ENCODE peak calls at places on chromosomes 6 and 20, in nine cellular contexts. One of them, this sample, is unnamed.

GRCh38 chr20:36542019-36542488 is 735 bp downstream of the MYL9 start:
- DNase-seq in AG04450: no peak
- DNase-seq in left lung: no peak
- DNase-seq in fibroblast of mammary gland: peak
- DNase-seq in tibial artery: peak
- DNase-seq in psoas muscle: peak
- DNase-seq in lower lobe of right lung: no peak
- DNase-seq in heart right ventricle: peak
- DNase-seq in fibroblast of lung: peak
- DNase-seq in this sample: peak

GRCh38 chr20:45174434-45175364 is at the start of gene PI3:
- DNase-seq in AG04450: no peak
- DNase-seq in left lung: peak
- DNase-seq in fibroblast of mammary gland: peak
- DNase-seq in tibial artery: no peak
- DNase-seq in psoas muscle: no peak
- DNase-seq in lower lobe of right lung: peak
- DNase-seq in heart right ventricle: no peak
- DNase-seq in fibroblast of lung: peak
- DNase-seq in this sample: no peak

GRCh38 chr20:59925894-59926293 is 7.5 kb downstream of the SYCP2 start:
- DNase-seq in AG04450: no peak
- DNase-seq in left lung: no peak
- DNase-seq in fibroblast of mammary gland: no peak
- DNase-seq in tibial artery: no peak
- DNase-seq in psoas muscle: no peak
- DNase-seq in lower lobe of right lung: no peak
- DNase-seq in heart right ventricle: no peak
- DNase-seq in fibroblast of lung: no peak
- DNase-seq in this sample: no peak

GRCh38 chr20:40673442-40673841 is 15.6 kb downstream of the MAFB start:
- DNase-seq in AG04450: no peak
- DNase-seq in left lung: no peak
- DNase-seq in fibroblast of mammary gland: no peak
- DNase-seq in tibial artery: no peak
- DNase-seq in psoas muscle: no peak
- DNase-seq in lower lobe of right lung: no peak
- DNase-seq in heart right ventricle: no peak
- DNase-seq in fibroblast of lung: no peak
- DNase-seq in this sample: no peak

GRCh38 chr6:29651413-29652197 is 5.3 kb upstream of the MOG start:
- DNase-seq in AG04450: no peak
- DNase-seq in left lung: no peak
- DNase-seq in fibroblast of mammary gland: peak
- DNase-seq in tibial artery: no peak
- DNase-seq in psoas muscle: no peak
- DNase-seq in lower lobe of right lung: no peak
- DNase-seq in heart right ventricle: no peak
- DNase-seq in fibroblast of lung: peak
- DNase-seq in this sample: no peak

GRCh38 chr20:43492101-43492500 is 15.4 kb upstream of the L3MBTL1 start:
- DNase-seq in AG04450: no peak
- DNase-seq in left lung: no peak
- DNase-seq in fibroblast of mammary gland: no peak
- DNase-seq in tibial artery: no peak
- DNase-seq in psoas muscle: no peak
- DNase-seq in lower lobe of right lung: no peak
- DNase-seq in heart right ventricle: no peak
- DNase-seq in fibroblast of lung: peak
- DNase-seq in this sample: no peak

GRCh38 chr6:83985308-83985713 is 48.3 kb upstream of the MRAP2 start:
- DNase-seq in AG04450: no peak
- DNase-seq in left lung: no peak
- DNase-seq in fibroblast of mammary gland: no peak
- DNase-seq in tibial artery: no peak
- DNase-seq in psoas muscle: no peak
- DNase-seq in lower lobe of right lung: no peak
- DNase-seq in heart right ventricle: no peak
- DNase-seq in fibroblast of lung: no peak
- DNase-seq in this sample: no peak

GRCh38 chr20:46010491-46011405 is 2.0 kb downstream of the MMP9 start:
- DNase-seq in AG04450: no peak
- DNase-seq in left lung: peak
- DNase-seq in fibroblast of mammary gland: no peak
- DNase-seq in tibial artery: no peak
- DNase-seq in psoas muscle: no peak
- DNase-seq in lower lobe of right lung: peak
- DNase-seq in heart right ventricle: no peak
- DNase-seq in fibroblast of lung: no peak
- DNase-seq in this sample: no peak

GRCh38 chr20:33694666-33695065 is 8.5 kb upstream of the E2F1 start:
- DNase-seq in AG04450: no peak
- DNase-seq in left lung: peak
- DNase-seq in fibroblast of mammary gland: no peak
- DNase-seq in tibial artery: no peak
- DNase-seq in psoas muscle: no peak
- DNase-seq in lower lobe of right lung: no peak
- DNase-seq in heart right ventricle: no peak
- DNase-seq in fibroblast of lung: no peak
- DNase-seq in this sample: no peak

GRCh38 chr20:17676942-17677341 is 5.1 kb downstream of the RRBP1 start:
- DNase-seq in AG04450: no peak
- DNase-seq in left lung: no peak
- DNase-seq in fibroblast of mammary gland: peak
- DNase-seq in tibial artery: no peak
- DNase-seq in psoas muscle: no peak
- DNase-seq in lower lobe of right lung: no peak
- DNase-seq in heart right ventricle: no peak
- DNase-seq in fibroblast of lung: no peak
- DNase-seq in this sample: no peak

GRCh38 chr20:46013826-46014516 is 5.3 kb downstream of the MMP9 start:
- DNase-seq in AG04450: no peak
- DNase-seq in left lung: peak
- DNase-seq in fibroblast of mammary gland: peak
- DNase-seq in tibial artery: no peak
- DNase-seq in psoas muscle: no peak
- DNase-seq in lower lobe of right lung: peak
- DNase-seq in heart right ventricle: no peak
- DNase-seq in fibroblast of lung: no peak
- DNase-seq in this sample: peak

GRCh38 chr6:46735720-46736031 is 501 bp upstream of the PLA2G7 start:
- DNase-seq in AG04450: no peak
- DNase-seq in left lung: no peak
- DNase-seq in fibroblast of mammary gland: no peak
- DNase-seq in tibial artery: no peak
- DNase-seq in psoas muscle: no peak
- DNase-seq in lower lobe of right lung: no peak
- DNase-seq in heart right ventricle: no peak
- DNase-seq in fibroblast of lung: no peak
- DNase-seq in this sample: no peak
- H3K4me3 ChIP-seq in AG04450: no peak
- H3K4me3 ChIP-seq in left lung: peak
- H3K4me3 ChIP-seq in fibroblast of mammary gland: peak
- H3K4me3 ChIP-seq in tibial artery: peak
- H3K4me3 ChIP-seq in psoas muscle: peak
- H3K4me3 ChIP-seq in lower lobe of right lung: peak
- H3K4me3 ChIP-seq in heart right ventricle: peak
- H3K4me3 ChIP-seq in fibroblast of lung: no peak
- H3K4me3 ChIP-seq in this sample: no peak

GRCh38 chr6:51398793-51399192 is 580.1 kb downstream of the TFAP2B start:
- DNase-seq in AG04450: no peak
- DNase-seq in left lung: no peak
- DNase-seq in fibroblast of mammary gland: no peak
- DNase-seq in tibial artery: no peak
- DNase-seq in psoas muscle: no peak
- DNase-seq in lower lobe of right lung: no peak
- DNase-seq in heart right ventricle: no peak
- DNase-seq in fibroblast of lung: no peak
- DNase-seq in this sample: no peak
- TF ChIP-seq CTCF in AG04450: no peak
- TF ChIP-seq CTCF in left lung: no peak
- TF ChIP-seq CTCF in fibroblast of mammary gland: no peak
- TF ChIP-seq CTCF in tibial artery: no peak
- TF ChIP-seq CTCF in psoas muscle: no peak
- TF ChIP-seq CTCF in lower lobe of right lung: no peak
- TF ChIP-seq CTCF in heart right ventricle: no peak
- TF ChIP-seq CTCF in fibroblast of lung: no peak
- TF ChIP-seq CTCF in this sample: no peak

GRCh38 chr6:25051083-25051482 is 115.3 kb upstream of the RIPOR2 start:
- DNase-seq in AG04450: no peak
- DNase-seq in left lung: no peak
- DNase-seq in fibroblast of mammary gland: no peak
- DNase-seq in tibial artery: no peak
- DNase-seq in psoas muscle: no peak
- DNase-seq in lower lobe of right lung: no peak
- DNase-seq in heart right ventricle: no peak
- DNase-seq in fibroblast of lung: no peak
- DNase-seq in this sample: no peak
- H3K4me3 ChIP-seq in AG04450: no peak
- H3K4me3 ChIP-seq in left lung: no peak
- H3K4me3 ChIP-seq in fibroblast of mammary gland: no peak
- H3K4me3 ChIP-seq in tibial artery: no peak
- H3K4me3 ChIP-seq in psoas muscle: no peak
- H3K4me3 ChIP-seq in lower lobe of right lung: no peak
- H3K4me3 ChIP-seq in heart right ventricle: no peak
- H3K4me3 ChIP-seq in fibroblast of lung: no peak
- H3K4me3 ChIP-seq in this sample: no peak

DNA sequence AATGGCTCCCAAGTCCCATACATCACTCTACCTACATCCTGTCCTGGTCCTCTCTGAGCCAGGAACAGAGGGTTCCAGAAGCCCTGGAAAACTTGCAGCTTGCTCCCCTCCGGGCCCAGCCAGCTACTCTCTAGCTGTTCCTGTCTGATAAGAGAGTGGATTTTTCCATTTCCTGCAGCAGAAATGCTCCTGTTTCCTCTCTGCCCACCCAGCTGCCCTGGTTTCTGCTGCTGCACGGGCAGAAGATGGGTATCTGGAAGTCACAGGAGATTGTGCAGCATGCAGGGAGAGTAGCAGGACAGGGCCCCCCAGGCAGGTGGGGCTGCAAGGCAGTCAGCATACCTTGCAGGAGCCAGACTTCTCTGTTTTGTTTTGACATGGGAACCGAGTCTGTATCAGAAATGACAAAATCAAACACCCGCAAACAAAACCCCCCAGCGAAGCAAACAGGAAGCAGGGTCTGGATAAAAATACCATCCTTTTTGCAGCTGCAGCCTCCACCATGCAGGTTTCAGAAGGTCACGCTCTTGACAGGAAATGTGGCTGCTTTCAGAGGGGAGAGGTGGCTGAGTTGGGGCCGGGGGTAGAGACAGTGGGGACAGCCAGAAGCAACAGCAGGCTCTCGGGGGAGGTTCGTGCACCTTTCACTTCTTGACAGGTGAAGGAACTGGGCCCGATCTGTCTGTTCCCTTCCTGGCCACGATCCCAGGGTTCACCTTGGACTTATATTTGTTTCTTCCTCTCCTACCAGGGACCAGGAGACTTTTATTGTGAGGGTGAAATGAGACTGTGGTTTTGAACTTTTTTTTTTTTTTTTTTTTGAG is 50.8 kb upstream of the FAM83D start:
- DNase-seq in AG04450: no peak
- DNase-seq in left lung: no peak
- DNase-seq in fibroblast of mammary gland: no peak
- DNase-seq in tibial artery: no peak
- DNase-seq in psoas muscle: no peak
- DNase-seq in lower lobe of right lung: no peak
- DNase-seq in heart right ventricle: peak
- DNase-seq in fibroblast of lung: no peak
- DNase-seq in this sample: peak
- TF ChIP-seq CTCF in AG04450: no peak
- TF ChIP-seq CTCF in left lung: no peak
- TF ChIP-seq CTCF in fibroblast of mammary gland: no peak
- TF ChIP-seq CTCF in tibial artery: no peak
- TF ChIP-seq CTCF in psoas muscle: no peak
- TF ChIP-seq CTCF in lower lobe of right lung: no peak
- TF ChIP-seq CTCF in heart right ventricle: no peak
- TF ChIP-seq CTCF in fibroblast of lung: no peak
- TF ChIP-seq CTCF in this sample: no peak

GRCh38 chr6:135739288-135739687 is 112.2 kb upstream of the PDE7B start:
- DNase-seq in AG04450: peak
- DNase-seq in left lung: no peak
- DNase-seq in fibroblast of mammary gland: peak
- DNase-seq in tibial artery: no peak
- DNase-seq in psoas muscle: no peak
- DNase-seq in lower lobe of right lung: no peak
- DNase-seq in heart right ventricle: no peak
- DNase-seq in fibroblast of lung: peak
- DNase-seq in this sample: no peak
- H3K4me3 ChIP-seq in AG04450: no peak
- H3K4me3 ChIP-seq in left lung: no peak
- H3K4me3 ChIP-seq in fibroblast of mammary gland: no peak
- H3K4me3 ChIP-seq in tibial artery: no peak
- H3K4me3 ChIP-seq in psoas muscle: no peak
- H3K4me3 ChIP-seq in lower lobe of right lung: no peak
- H3K4me3 ChIP-seq in heart right ventricle: no peak
- H3K4me3 ChIP-seq in fibroblast of lung: no peak
- H3K4me3 ChIP-seq in this sample: no peak

GRCh38 chr6:98037571-98037970 is 754.6 kb upstream of the MMS22L start:
- DNase-seq in AG04450: no peak
- DNase-seq in left lung: no peak
- DNase-seq in fibroblast of mammary gland: no peak
- DNase-seq in tibial artery: no peak
- DNase-seq in psoas muscle: no peak
- DNase-seq in lower lobe of right lung: no peak
- DNase-seq in heart right ventricle: no peak
- DNase-seq in fibroblast of lung: no peak
- DNase-seq in this sample: no peak
- TF ChIP-seq CTCF in AG04450: no peak
- TF ChIP-seq CTCF in left lung: no peak
- TF ChIP-seq CTCF in fibroblast of mammary gland: no peak
- TF ChIP-seq CTCF in tibial artery: no peak
- TF ChIP-seq CTCF in psoas muscle: no peak
- TF ChIP-seq CTCF in lower lobe of right lung: no peak
- TF ChIP-seq CTCF in heart right ventricle: no peak
- TF ChIP-seq CTCF in fibroblast of lung: no peak
- TF ChIP-seq CTCF in this sample: peak